ENCODE peak calls at places on chromosomes 2 and 18, in seven cellular contexts. D is tibial artery, Q is spleen, N is MCF 10A, O is GM23338, R is GM20000, Y is B cell. M is an unnamed sample.

GRCh38 chr2:237581751-237582746 is 8.5 kb downstream of the RAB17 start:
- DNase-seq in N (no peak), Y (peak; percentile 53), Q (no peak), R (peak; percentile 60), D (peak; percentile 70), O (no peak), M (peak; percentile 89)

GRCh38 chr2:80303825-80304521 is 579 bp downstream of the LRRTM1 start:
- DNase-seq in N (no peak), Q (no peak), Y (no peak), D (no peak), O (peak; percentile 69), R (no peak), M (no peak)

GRCh38 chr2:179440642-179441251 is 176.1 kb upstream of the SESTD1 start:
- DNase-seq in Y (no peak), N (peak; percentile 43), O (peak; percentile 78), Q (no peak), D (no peak), R (peak; percentile 25), M (no peak)

GRCh38 chr2:150088538-150088937 is 398.9 kb downstream of the RND3 start:
- DNase-seq in D (no peak), R (no peak), O (peak; percentile 7), Q (no peak), N (no peak), Y (no peak), M (no peak)

GRCh38 chr2:33094303-33094702 is 147.6 kb downstream of the LTBP1 start:
- DNase-seq in O (no peak), N (peak; percentile 26), D (no peak), Q (no peak), R (no peak), Y (no peak), M (no peak)

GRCh38 chr2:189702071-189702470 is 27.6 kb downstream of the ANKAR start:
- DNase-seq in O (peak; percentile 60), Q (no peak), N (no peak), D (no peak), Y (no peak), R (no peak), M (no peak)

GRCh38 chr2:219829968-219830738 is 202.7 kb downstream of the SLC4A3 start:
- DNase-seq in O (no peak), Q (no peak), N (no peak), D (no peak), R (no peak), Y (no peak), M (no peak)

GRCh38 chr2:195320416-195320973 is 336.5 kb upstream of the SLC39A10 start:
- DNase-seq in O (no peak), Q (no peak), N (no peak), D (no peak), R (no peak), Y (no peak), M (no peak)

GRCh38 chr2:200774920-200775319 is 36.8 kb upstream of the BZW1 start:
- DNase-seq in Y (no peak), R (no peak), D (no peak), Q (no peak), N (no peak), O (no peak), M (no peak)

GRCh38 chr2:240957656-240958365 is 40.6 kb upstream of the SNED1 start:
- DNase-seq in Q (no peak), R (no peak), N (no peak), D (peak; percentile 10), Y (peak; percentile 10), O (no peak), M (no peak)

GRCh38 chr2:234997389-234997788 is 45.6 kb downstream of the SH3BP4 start:
- DNase-seq in Q (no peak), O (no peak), R (no peak), N (no peak), Y (no peak), D (no peak), M (no peak)

GRCh38 chr2:226652388-226652787 is 147.2 kb downstream of the IRS1 start:
- DNase-seq in O (no peak), Q (no peak), Y (no peak), N (peak; percentile 81), R (no peak), D (no peak), M (no peak)

GRCh38 chr2:171260471-171261424 is 100.1 kb upstream of the TLK1 start:
- DNase-seq in Q (no peak), D (no peak), R (peak; percentile 25), N (no peak), Y (no peak), O (peak; percentile 80), M (peak; percentile 45)

GRCh38 chr18:62088146-62088545 is 98.7 kb downstream of the PIGN start:
- DNase-seq in R (no peak), D (no peak), Y (no peak), O (no peak), N (no peak), Q (no peak), M (no peak)

GRCh38 chr2:219947575-219947974 is 320.1 kb downstream of the SLC4A3 start:
- DNase-seq in N (no peak), R (no peak), Y (no peak), Q (no peak), D (no peak), O (no peak), M (no peak)

GRCh38 chr2:155215037-155215707 is 516.7 kb downstream of the KCNJ3 start:
- DNase-seq in Y (no peak), D (no peak), N (no peak), Q (no peak), R (no peak), O (no peak), M (no peak)

GRCh38 chr18:21363411-21363810 is 121.4 kb downstream of the GREB1L start:
- DNase-seq in O (no peak), Y (no peak), N (no peak), Q (no peak), D (no peak), R (no peak), M (no peak)

GRCh38 chr2:180495606-180496005 is 484.8 kb upstream of the UBE2E3 start:
- DNase-seq in N (peak; percentile 59), R (no peak), O (no peak), Y (no peak), D (peak; percentile 50), Q (no peak), M (no peak)

GRCh38 chr2:11746376-11746806 is at the start of gene LPIN1:
- DNase-seq in R (peak; percentile 93), D (peak; percentile 85), Y (peak; percentile 86), O (peak; percentile 91), Q (peak; percentile 97), N (peak; percentile 86), M (peak; percentile 88)

GRCh38 chr2:100237046-100237615 is 85.2 kb downstream of the LONRF2 start:
- DNase-seq in Y (no peak), R (no peak), D (no peak), Q (peak; percentile 16), O (no peak), N (no peak), M (no peak)
- TF ChIP-seq CTCF in Y (no peak), R (no peak), D (no peak), Q (no peak), O (no peak), N (no peak), M (no peak)

DNA sequence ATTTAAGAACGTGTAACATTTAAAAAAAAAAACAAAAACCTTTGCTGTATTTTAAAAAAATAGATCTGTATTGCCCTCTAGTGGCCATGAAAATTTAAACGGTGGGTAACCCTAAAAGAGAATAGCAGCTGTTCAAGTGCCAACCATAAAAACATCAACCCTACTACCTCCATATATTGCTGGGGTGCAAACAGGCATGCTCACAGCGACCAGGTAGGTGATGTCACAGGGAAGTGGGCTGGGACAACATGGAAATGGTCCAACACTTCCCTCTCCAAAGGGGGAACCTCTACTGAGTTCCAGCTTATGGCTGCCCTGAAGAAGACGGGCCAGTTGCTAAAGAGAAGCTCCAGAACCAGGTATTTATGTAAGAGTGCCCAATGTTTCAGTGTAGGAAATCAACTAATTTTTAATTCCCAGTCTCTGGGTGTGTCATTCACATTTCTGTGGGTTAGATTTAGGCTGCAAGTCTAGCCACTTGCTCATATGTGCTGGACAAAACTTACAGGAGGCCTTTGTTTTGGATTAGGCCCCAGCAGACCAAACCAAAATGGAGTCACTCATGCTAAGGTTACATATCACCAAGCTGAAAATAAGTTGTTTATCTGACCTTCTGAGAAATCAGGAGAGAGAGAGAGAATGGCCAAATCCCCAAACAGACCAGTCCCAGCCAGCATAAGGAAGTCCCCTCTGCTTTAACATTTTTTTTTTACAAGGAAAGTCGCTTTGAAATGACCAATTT is 54.5 kb downstream of the SKA1 start:
- DNase-seq in R (peak; percentile 36), O (peak; percentile 76), N (peak; percentile 46), D (no peak), Y (no peak), Q (no peak), M (no peak)
- TF ChIP-seq CTCF in R (peak; percentile 17), O (peak; percentile 47), N (peak; percentile 45), D (peak; percentile 31), Y (peak; percentile 75), Q (peak; percentile 36), M (peak; percentile 73)

GRCh38 chr2:45935791-45936622 is 284.5 kb downstream of the PRKCE start:
- DNase-seq in Y (peak; percentile 50), N (peak; percentile 99), O (peak; percentile 97), R (peak; percentile 79), Q (peak; percentile 88), D (peak; percentile 98), M (peak; percentile 71)

GRCh38 chr2:45936623-45936979 is 285.1 kb downstream of the PRKCE start:
- DNase-seq in O (no peak), Y (no peak), D (no peak), Q (no peak), R (no peak), N (no peak), M (no peak)

GRCh38 chr2:45941758-45942738 is 290.6 kb downstream of the PRKCE start:
- DNase-seq in N (no peak), O (no peak), R (no peak), D (no peak), Y (no peak), Q (no peak), M (no peak)

GRCh38 chr2:45938649-45939511 is 287.4 kb downstream of the PRKCE start:
- DNase-seq in R (no peak), O (peak; percentile 31), D (peak; percentile 63), Q (no peak), Y (no peak), N (peak; percentile 98), M (no peak)

GRCh38 chr2:45937990-45938389 is 286.5 kb downstream of the PRKCE start:
- DNase-seq in D (no peak), Y (no peak), R (no peak), O (no peak), Q (no peak), N (no peak), M (no peak)
- TF ChIP-seq CTCF in D (no peak), Y (no peak), R (no peak), O (no peak), Q (no peak), N (no peak), M (no peak)

DNA sequence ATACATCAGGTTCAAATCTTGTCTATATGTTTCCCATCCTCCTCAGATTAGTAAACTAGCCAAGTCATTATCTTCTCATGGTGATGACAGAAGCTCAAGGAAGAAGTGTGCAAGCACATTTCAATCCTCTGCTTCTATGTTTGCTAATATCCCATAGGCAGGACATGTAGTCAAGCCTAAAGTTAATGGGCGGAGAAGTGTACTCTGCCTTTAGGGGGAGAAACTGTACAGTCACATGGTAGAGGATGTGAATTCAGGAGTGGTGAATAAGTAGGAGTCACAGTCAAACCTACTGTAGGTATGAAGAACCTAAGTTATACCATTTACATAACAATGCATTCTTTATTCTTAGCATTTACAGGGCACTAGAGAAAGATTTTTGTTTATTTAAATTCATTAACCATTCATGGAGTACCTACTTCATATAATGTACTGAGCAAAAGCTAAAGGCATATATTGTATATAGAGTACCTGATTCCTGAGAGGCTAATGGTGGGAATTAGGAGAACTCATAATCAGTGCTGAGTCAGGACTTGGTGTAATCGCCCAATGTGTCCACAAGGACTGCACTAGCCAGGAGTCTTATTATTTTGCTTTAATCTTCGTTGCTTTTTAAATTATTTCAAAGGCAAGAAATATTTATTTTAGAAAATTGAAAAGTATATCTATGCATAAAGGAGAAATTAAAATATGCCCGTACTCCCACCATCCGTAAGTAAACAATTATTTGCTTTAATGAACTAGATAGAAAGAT is 394.3 kb upstream of the ETAA1 start:
- DNase-seq in D (no peak), Q (no peak), O (peak; percentile 17), Y (no peak), N (peak; percentile 8), R (no peak), M (no peak)
- TF ChIP-seq CTCF in D (no peak), Q (no peak), O (no peak), Y (no peak), N (no peak), R (no peak), M (no peak)